ENCODE peak calls at places on chromosomes 4 and X, in eight cellular contexts. One of them, this sample, is unnamed. For H3K4me1, the result is how much of the 10 kb centered on the place peaks cover.

GRCh38 chr4:42605264-42605663 is 51.6 kb downstream of the ATP8A1 start:
- DNase-seq in aorta: no peak
- DNase-seq in OCI-LY7: no peak
- DNase-seq in lower lobe of right lung: no peak
- DNase-seq in mammary epithelial cell: no peak
- DNase-seq in cardiac muscle cell: no peak
- DNase-seq in K562: no peak
- DNase-seq in right atrium auricular region: no peak
- DNase-seq in this sample: no peak

GRCh38 chr4:108783666-108784463 is 21.0 kb upstream of the ETNPPL start:
- DNase-seq in OCI-LY7: peak
- DNase-seq in mammary epithelial cell: no peak
- DNase-seq in aorta: no peak
- DNase-seq in cardiac muscle cell: peak
- DNase-seq in right atrium auricular region: no peak
- DNase-seq in lower lobe of right lung: no peak
- DNase-seq in K562: no peak
- DNase-seq in this sample: no peak

GRCh38 chr4:142549726-142550463 is 296.2 kb downstream of the INPP4B start:
- DNase-seq in mammary epithelial cell: peak
- DNase-seq in lower lobe of right lung: no peak
- DNase-seq in cardiac muscle cell: peak
- DNase-seq in right atrium auricular region: no peak
- DNase-seq in OCI-LY7: no peak
- DNase-seq in K562: no peak
- DNase-seq in aorta: no peak
- DNase-seq in this sample: no peak

GRCh38 chrX:96889726-96890125 is 6.0 kb downstream of the RPA4 start:
- DNase-seq in right atrium auricular region: no peak
- DNase-seq in lower lobe of right lung: no peak
- DNase-seq in mammary epithelial cell: no peak
- DNase-seq in OCI-LY7: no peak
- DNase-seq in aorta: no peak
- DNase-seq in cardiac muscle cell: no peak
- DNase-seq in K562: no peak
- DNase-seq in this sample: no peak

GRCh38 chrX:118724775-118725174 is 2.6 kb upstream of the IL13RA1 start:
- DNase-seq in aorta: no peak
- DNase-seq in lower lobe of right lung: no peak
- DNase-seq in mammary epithelial cell: no peak
- DNase-seq in K562: peak
- DNase-seq in cardiac muscle cell: peak
- DNase-seq in OCI-LY7: no peak
- DNase-seq in right atrium auricular region: no peak
- DNase-seq in this sample: no peak

GRCh38 chr4:2141762-2142520 is 82.8 kb downstream of the NAT8L start:
- DNase-seq in lower lobe of right lung: no peak
- DNase-seq in right atrium auricular region: no peak
- DNase-seq in aorta: no peak
- DNase-seq in mammary epithelial cell: no peak
- DNase-seq in OCI-LY7: no peak
- DNase-seq in cardiac muscle cell: peak
- DNase-seq in K562: no peak
- DNase-seq in this sample: no peak

GRCh38 chr4:90254357-90254756 is 127.2 kb downstream of the CCSER1 start:
- DNase-seq in aorta: no peak
- DNase-seq in cardiac muscle cell: no peak
- DNase-seq in mammary epithelial cell: no peak
- DNase-seq in K562: no peak
- DNase-seq in OCI-LY7: no peak
- DNase-seq in lower lobe of right lung: no peak
- DNase-seq in right atrium auricular region: no peak
- DNase-seq in this sample: no peak

GRCh38 chr4:121155893-121156292 is 8.2 kb downstream of the TNIP3 start:
- DNase-seq in mammary epithelial cell: peak
- DNase-seq in right atrium auricular region: no peak
- DNase-seq in K562: no peak
- DNase-seq in aorta: no peak
- DNase-seq in OCI-LY7: no peak
- DNase-seq in cardiac muscle cell: peak
- DNase-seq in lower lobe of right lung: no peak
- DNase-seq in this sample: no peak

GRCh38 chr4:95910749-95911148 is 70.9 kb downstream of the PDHA2 start:
- DNase-seq in cardiac muscle cell: no peak
- DNase-seq in right atrium auricular region: no peak
- DNase-seq in OCI-LY7: no peak
- DNase-seq in K562: no peak
- DNase-seq in lower lobe of right lung: no peak
- DNase-seq in mammary epithelial cell: no peak
- DNase-seq in aorta: no peak
- DNase-seq in this sample: no peak

GRCh38 chrX:84336646-84337045 is 148.6 kb upstream of the RPS6KA6 start:
- DNase-seq in cardiac muscle cell: peak
- DNase-seq in lower lobe of right lung: no peak
- DNase-seq in aorta: no peak
- DNase-seq in OCI-LY7: no peak
- DNase-seq in K562: no peak
- DNase-seq in mammary epithelial cell: no peak
- DNase-seq in right atrium auricular region: no peak
- DNase-seq in this sample: no peak

GRCh38 chr4:86927843-86928395 is 6.9 kb upstream of the AFF1 start:
- DNase-seq in lower lobe of right lung: no peak
- DNase-seq in OCI-LY7: no peak
- DNase-seq in right atrium auricular region: peak
- DNase-seq in aorta: no peak
- DNase-seq in K562: no peak
- DNase-seq in mammary epithelial cell: peak
- DNase-seq in cardiac muscle cell: peak
- DNase-seq in this sample: peak

GRCh38 chr4:90078440-90078839 is 48.8 kb upstream of the CCSER1 start:
- DNase-seq in lower lobe of right lung: no peak
- DNase-seq in OCI-LY7: no peak
- DNase-seq in cardiac muscle cell: no peak
- DNase-seq in aorta: no peak
- DNase-seq in K562: no peak
- DNase-seq in right atrium auricular region: no peak
- DNase-seq in mammary epithelial cell: peak
- DNase-seq in this sample: no peak

GRCh38 chr4:99404595-99405287 is 30.4 kb downstream of the ADH7 start:
- DNase-seq in cardiac muscle cell: peak
- DNase-seq in aorta: no peak
- DNase-seq in K562: no peak
- DNase-seq in OCI-LY7: no peak
- DNase-seq in right atrium auricular region: no peak
- DNase-seq in mammary epithelial cell: peak
- DNase-seq in lower lobe of right lung: no peak
- DNase-seq in this sample: peak

GRCh38 chr4:159484861-159485260 is 382.0 kb downstream of the RAPGEF2 start:
- DNase-seq in right atrium auricular region: no peak
- DNase-seq in K562: no peak
- DNase-seq in aorta: no peak
- DNase-seq in cardiac muscle cell: no peak
- DNase-seq in OCI-LY7: no peak
- DNase-seq in lower lobe of right lung: no peak
- DNase-seq in mammary epithelial cell: peak
- DNase-seq in this sample: no peak

GRCh38 chr4:139175647-139176298 is 1.2 kb downstream of the ELF2 start:
- DNase-seq in aorta: no peak
- DNase-seq in cardiac muscle cell: no peak
- DNase-seq in K562: no peak
- DNase-seq in OCI-LY7: no peak
- DNase-seq in right atrium auricular region: no peak
- DNase-seq in mammary epithelial cell: no peak
- DNase-seq in lower lobe of right lung: no peak
- DNase-seq in this sample: no peak

GRCh38 chrX:77160301-77160700 is 286.9 kb upstream of the FGF16 start:
- DNase-seq in right atrium auricular region: no peak
- DNase-seq in mammary epithelial cell: no peak
- DNase-seq in K562: no peak
- DNase-seq in lower lobe of right lung: no peak
- DNase-seq in aorta: no peak
- DNase-seq in cardiac muscle cell: no peak
- DNase-seq in OCI-LY7: peak
- DNase-seq in this sample: peak

GRCh38 chr4:113446019-113446418 is 315.5 kb downstream of the CAMK2D start:
- DNase-seq in K562: no peak
- DNase-seq in cardiac muscle cell: peak
- DNase-seq in aorta: no peak
- DNase-seq in lower lobe of right lung: no peak
- DNase-seq in OCI-LY7: no peak
- DNase-seq in right atrium auricular region: no peak
- DNase-seq in mammary epithelial cell: peak
- DNase-seq in this sample: no peak

GRCh38 chr4:128974203-128974602 is 119.1 kb downstream of the SCLT1 start:
- DNase-seq in mammary epithelial cell: no peak
- DNase-seq in cardiac muscle cell: peak
- DNase-seq in aorta: no peak
- DNase-seq in right atrium auricular region: no peak
- DNase-seq in K562: no peak
- DNase-seq in lower lobe of right lung: no peak
- DNase-seq in OCI-LY7: no peak
- DNase-seq in this sample: no peak

GRCh38 chrX:107450823-107451509 is 1.5 kb downstream of the FRMPD3 start:
- DNase-seq in aorta: no peak
- DNase-seq in K562: peak
- DNase-seq in cardiac muscle cell: no peak
- DNase-seq in right atrium auricular region: no peak
- DNase-seq in mammary epithelial cell: no peak
- DNase-seq in lower lobe of right lung: no peak
- DNase-seq in OCI-LY7: peak
- DNase-seq in this sample: no peak

GRCh38 chr4:158681630-158682029 is 9.5 kb downstream of the ETFDH start:
- DNase-seq in lower lobe of right lung: no peak
- DNase-seq in aorta: no peak
- DNase-seq in cardiac muscle cell: no peak
- DNase-seq in K562: no peak
- DNase-seq in right atrium auricular region: no peak
- DNase-seq in OCI-LY7: no peak
- DNase-seq in mammary epithelial cell: no peak
- DNase-seq in this sample: no peak

DNA sequence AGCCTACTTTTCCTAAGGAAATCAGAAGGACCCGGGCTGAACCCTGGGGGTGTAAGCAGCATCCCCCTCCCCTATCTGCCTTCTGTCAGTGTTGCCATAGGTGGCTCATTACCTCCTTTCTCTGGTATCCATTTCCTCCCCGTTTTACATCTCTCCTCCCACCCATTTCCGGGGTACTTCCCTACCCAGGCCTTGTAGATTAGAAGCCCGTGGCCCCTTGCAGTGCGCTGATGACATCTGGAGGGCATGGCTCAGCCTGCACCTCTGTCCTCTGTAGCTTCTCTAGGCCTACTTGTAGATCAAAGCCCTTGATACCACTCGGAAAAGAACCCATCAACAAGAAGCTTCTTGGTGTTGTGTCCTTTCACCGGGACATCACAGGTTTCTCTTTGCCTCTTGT is 71.8 kb downstream of the NBDY start:
- DNase-seq in OCI-LY7: peak
- DNase-seq in aorta: no peak
- DNase-seq in K562: no peak
- DNase-seq in cardiac muscle cell: peak
- DNase-seq in right atrium auricular region: no peak
- DNase-seq in lower lobe of right lung: no peak
- DNase-seq in mammary epithelial cell: no peak
- DNase-seq in this sample: no peak
- H3K4me1 ChIP-seq in OCI-LY7: under half
- H3K4me1 ChIP-seq in aorta: under half
- H3K4me1 ChIP-seq in K562: under half
- H3K4me1 ChIP-seq in cardiac muscle cell: under half
- H3K4me1 ChIP-seq in right atrium auricular region: under half
- H3K4me1 ChIP-seq in lower lobe of right lung: under half
- H3K4me1 ChIP-seq in mammary epithelial cell: under half
- H3K4me1 ChIP-seq in this sample: under half

GRCh38 chrX:49922291-49923241 is at the start of gene CLCN5:
- DNase-seq in K562: peak
- DNase-seq in mammary epithelial cell: peak
- DNase-seq in lower lobe of right lung: peak
- DNase-seq in right atrium auricular region: peak
- DNase-seq in OCI-LY7: peak
- DNase-seq in aorta: peak
- DNase-seq in cardiac muscle cell: peak
- DNase-seq in this sample: peak
- H3K27ac ChIP-seq in K562: peak
- H3K27ac ChIP-seq in mammary epithelial cell: peak
- H3K27ac ChIP-seq in lower lobe of right lung: peak
- H3K27ac ChIP-seq in right atrium auricular region: peak
- H3K27ac ChIP-seq in OCI-LY7: no peak
- H3K27ac ChIP-seq in aorta: no peak
- H3K27ac ChIP-seq in cardiac muscle cell: peak
- H3K27ac ChIP-seq in this sample: peak

GRCh38 chr4:1137850-1138249 is 24.5 kb upstream of the RNF212 start:
- DNase-seq in aorta: no peak
- DNase-seq in cardiac muscle cell: peak
- DNase-seq in K562: no peak
- DNase-seq in lower lobe of right lung: no peak
- DNase-seq in right atrium auricular region: no peak
- DNase-seq in mammary epithelial cell: no peak
- DNase-seq in OCI-LY7: no peak
- DNase-seq in this sample: no peak

GRCh38 chr4:1136028-1136427 is 22.7 kb upstream of the RNF212 start:
- DNase-seq in right atrium auricular region: no peak
- DNase-seq in lower lobe of right lung: peak
- DNase-seq in aorta: no peak
- DNase-seq in K562: no peak
- DNase-seq in mammary epithelial cell: no peak
- DNase-seq in OCI-LY7: peak
- DNase-seq in cardiac muscle cell: peak
- DNase-seq in this sample: no peak

GRCh38 chr4:1133033-1133432 is 19.7 kb upstream of the RNF212 start:
- DNase-seq in K562: no peak
- DNase-seq in aorta: no peak
- DNase-seq in lower lobe of right lung: no peak
- DNase-seq in OCI-LY7: no peak
- DNase-seq in mammary epithelial cell: no peak
- DNase-seq in cardiac muscle cell: no peak
- DNase-seq in right atrium auricular region: no peak
- DNase-seq in this sample: no peak

GRCh38 chr4:1137063-1137771 is 23.9 kb upstream of the RNF212 start:
- DNase-seq in K562: no peak
- DNase-seq in aorta: no peak
- DNase-seq in right atrium auricular region: no peak
- DNase-seq in lower lobe of right lung: no peak
- DNase-seq in cardiac muscle cell: peak
- DNase-seq in OCI-LY7: no peak
- DNase-seq in mammary epithelial cell: no peak
- DNase-seq in this sample: no peak
- H3K4me3 ChIP-seq in K562: no peak
- H3K4me3 ChIP-seq in aorta: no peak
- H3K4me3 ChIP-seq in right atrium auricular region: no peak
- H3K4me3 ChIP-seq in lower lobe of right lung: peak
- H3K4me3 ChIP-seq in cardiac muscle cell: no peak
- H3K4me3 ChIP-seq in OCI-LY7: no peak
- H3K4me3 ChIP-seq in mammary epithelial cell: no peak
- H3K4me3 ChIP-seq in this sample: peak

GRCh38 chr4:6960628-6961027 is 51.0 kb downstream of the TBC1D14 start:
- DNase-seq in mammary epithelial cell: no peak
- DNase-seq in right atrium auricular region: peak
- DNase-seq in cardiac muscle cell: no peak
- DNase-seq in aorta: no peak
- DNase-seq in K562: no peak
- DNase-seq in lower lobe of right lung: no peak
- DNase-seq in OCI-LY7: no peak
- DNase-seq in this sample: no peak
- H3K4me1 ChIP-seq in mammary epithelial cell: under half
- H3K4me1 ChIP-seq in right atrium auricular region: under half
- H3K4me1 ChIP-seq in cardiac muscle cell: under half
- H3K4me1 ChIP-seq in aorta: under half
- H3K4me1 ChIP-seq in K562: under half
- H3K4me1 ChIP-seq in lower lobe of right lung: under half
- H3K4me1 ChIP-seq in OCI-LY7: under half
- H3K4me1 ChIP-seq in this sample: under half

This sample was measured in psoas muscle.